ENCODE peak calls at places on chromosomes 1 and 21, in seven cellular contexts. B, U, O, L, Q, I and H are unnamed samples.

GRCh38 chr1:28578696-28579218 is 13.3 kb upstream of the RAB42 start:
- DNase-seq in B (no peak), U (peak), O (no peak), L (no peak), Q (no peak), I (no peak), H (no peak)

GRCh38 chr1:200290010-200290685 is 119.7 kb downstream of the ZNF281 start:
- DNase-seq in B (no peak), U (peak), O (peak), L (no peak), Q (peak), I (peak), H (no peak)

GRCh38 chr1:90718411-90719320 is 1.6 kb upstream of the BARHL2 start:
- DNase-seq in B (no peak), U (no peak), O (peak), L (no peak), Q (no peak), I (no peak), H (no peak)

GRCh38 chr21:39484711-39485264 is 33.0 kb downstream of the SH3BGR start:
- DNase-seq in B (no peak), U (no peak), O (no peak), L (no peak), Q (no peak), I (no peak), H (peak)

GRCh38 chr1:93976711-93977328 is 67.6 kb upstream of the GCLM start:
- DNase-seq in B (no peak), U (no peak), O (no peak), L (no peak), Q (no peak), I (no peak), H (no peak)

GRCh38 chr1:185155600-185156320 is 993 bp downstream of the TRMT1L start:
- DNase-seq in B (no peak), U (no peak), O (no peak), L (peak), Q (no peak), I (no peak), H (peak)

GRCh38 chr1:4771721-4772120 is 117.3 kb downstream of the AJAP1 start:
- DNase-seq in B (no peak), U (no peak), O (no peak), L (no peak), Q (no peak), I (no peak), H (no peak)

GRCh38 chr1:3496916-3497315 is 42.5 kb downstream of the ARHGEF16 start:
- DNase-seq in B (no peak), U (no peak), O (no peak), L (no peak), Q (no peak), I (no peak), H (no peak)

GRCh38 chr1:44501022-44501910 is 96.2 kb downstream of the RNF220 start:
- DNase-seq in B (no peak), U (no peak), O (no peak), L (no peak), Q (no peak), I (peak), H (no peak)

GRCh38 chr1:31498376-31499040 is 77.8 kb upstream of the TINAGL1 start:
- DNase-seq in B (no peak), U (no peak), O (no peak), L (no peak), Q (no peak), I (no peak), H (no peak)

GRCh38 chr1:230313453-230314141 is 112.5 kb downstream of the PGBD5 start:
- DNase-seq in B (no peak), U (no peak), O (no peak), L (no peak), Q (no peak), I (no peak), H (no peak)

GRCh38 chr21:25039461-25040380 is 567.6 kb downstream of the MRPL39 start:
- DNase-seq in B (no peak), U (no peak), O (no peak), L (peak), Q (no peak), I (no peak), H (no peak)

GRCh38 chr1:34617717-34618116 is 137.1 kb upstream of the GJB5 start:
- DNase-seq in B (no peak), U (no peak), O (no peak), L (no peak), Q (no peak), I (no peak), H (no peak)

GRCh38 chr1:5990913-5991783 is 1.1 kb downstream of the NPHP4 start:
- DNase-seq in B (no peak), U (peak), O (peak), L (no peak), Q (no peak), I (no peak), H (peak)

GRCh38 chr21:38474124-38474523 is 24.2 kb downstream of the ERG start:
- DNase-seq in B (no peak), U (no peak), O (no peak), L (no peak), Q (no peak), I (no peak), H (no peak)

GRCh38 chr1:209389258-209389657 is 194.3 kb upstream of the CAMK1G start:
- DNase-seq in B (no peak), U (no peak), O (no peak), L (no peak), Q (peak), I (no peak), H (no peak)

GRCh38 chr1:109547412-109548320 is 749 bp upstream of the GNAI3 start:
- DNase-seq in B (no peak), U (peak), O (no peak), L (no peak), Q (no peak), I (no peak), H (no peak)

GRCh38 chr21:43339668-43340067 is 87.3 kb downstream of the SIK1 start:
- DNase-seq in B (no peak), U (no peak), O (no peak), L (no peak), Q (no peak), I (no peak), H (no peak)

GRCh38 chr1:158527190-158527815 is 26.9 kb downstream of the OR6Y1 start:
- DNase-seq in B (no peak), U (no peak), O (peak), L (no peak), Q (no peak), I (peak), H (no peak)

GRCh38 chr1:51664412-51665240 is 47.7 kb downstream of the OSBPL9 start:
- DNase-seq in B (no peak), U (no peak), O (no peak), L (no peak), Q (no peak), I (no peak), H (no peak)

GRCh38 chr1:41981796-41982195 is 63.1 kb upstream of the HIVEP3 start:
- DNase-seq in B (no peak), U (no peak), O (no peak), L (no peak), Q (no peak), I (no peak), H (no peak)

GRCh38 chr1:41978986-41979385 is 60.3 kb upstream of the HIVEP3 start:
- DNase-seq in B (no peak), U (no peak), O (no peak), L (no peak), Q (no peak), I (no peak), H (no peak)

GRCh38 chr1:41983451-41983850 is 64.7 kb upstream of the HIVEP3 start:
- DNase-seq in B (no peak), U (no peak), O (no peak), L (no peak), Q (no peak), I (no peak), H (no peak)

GRCh38 chr1:41977329-41977728 is 58.6 kb upstream of the HIVEP3 start:
- DNase-seq in B (no peak), U (no peak), O (no peak), L (no peak), Q (no peak), I (no peak), H (no peak)

GRCh38 chr1:41980872-41981653 is 62.3 kb upstream of the HIVEP3 start:
- DNase-seq in B (no peak), U (no peak), O (no peak), L (no peak), Q (no peak), I (no peak), H (no peak)
- TF ChIP-seq JUND in B (no peak), U (no peak), O (no peak), L (no peak), Q (no peak), I (no peak), H (no peak)

DNA sequence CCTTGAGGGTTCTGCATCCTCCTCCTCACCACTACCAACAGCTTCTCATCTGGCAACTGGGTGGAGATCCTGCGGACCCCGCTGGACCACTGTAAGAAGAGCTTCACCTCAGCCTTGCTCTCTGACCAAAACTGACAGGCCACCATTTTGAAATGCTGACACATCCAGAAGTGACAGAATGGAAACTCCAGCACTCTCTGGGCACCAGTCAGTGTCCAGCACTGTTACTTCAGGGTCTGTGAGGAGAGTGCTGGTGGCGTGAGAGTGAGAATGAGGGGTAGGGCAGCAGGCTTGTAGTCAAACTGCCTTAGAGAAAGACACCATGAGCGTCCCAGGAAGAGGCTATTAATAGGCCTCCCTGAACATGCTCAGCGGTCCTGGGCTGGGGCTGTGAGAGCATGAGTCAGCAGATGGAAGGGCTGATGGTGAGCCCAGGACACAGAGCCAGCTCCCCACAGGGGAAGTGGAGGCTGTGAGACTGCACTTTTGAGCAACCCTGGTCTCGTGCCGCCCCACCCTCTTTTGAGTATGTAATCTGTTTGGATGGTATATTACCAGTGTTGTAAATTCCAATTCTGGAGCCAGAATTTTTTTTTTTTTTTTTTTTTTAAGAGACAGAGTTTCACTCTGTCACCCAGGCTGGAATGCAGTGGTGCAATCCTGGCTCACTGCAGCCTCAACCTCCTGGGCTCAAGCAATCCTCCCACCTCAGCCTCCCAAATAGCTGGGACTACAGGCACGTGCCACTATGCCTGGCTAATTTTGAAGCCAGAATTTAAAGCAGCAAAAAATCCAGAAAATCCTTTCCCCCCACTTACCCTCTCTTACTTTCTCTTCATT is 34.4 kb upstream of the SLC30A1 start:
- DNase-seq in B (no peak), U (peak), O (no peak), L (no peak), Q (no peak), I (peak), H (no peak)
- TF ChIP-seq JUND in B (no peak), U (peak), O (no peak), L (no peak), Q (no peak), I (no peak), H (no peak)

GRCh38 chr21:44996983-44997936 is 57.4 kb downstream of the SLX9 start:
- DNase-seq in B (no peak), U (no peak), O (no peak), L (no peak), Q (no peak), I (no peak), H (no peak)
- TF ChIP-seq JUND in B (no peak), U (no peak), O (no peak), L (no peak), Q (no peak), I (no peak), H (no peak)

GRCh38 chr21:32806810-32807386 is 35.3 kb upstream of the PAXBP1 start:
- DNase-seq in B (no peak), U (no peak), O (no peak), L (no peak), Q (no peak), I (no peak), H (no peak)
- TF ChIP-seq JUND in B (no peak), U (no peak), O (no peak), L (no peak), Q (no peak), I (no peak), H (no peak)

GRCh38 chr1:100810360-100810759 is 84.3 kb downstream of the EXTL2 start:
- DNase-seq in B (no peak), U (no peak), O (no peak), L (no peak), Q (no peak), I (no peak), H (no peak)
- TF ChIP-seq JUND in B (no peak), U (peak), O (peak), L (no peak), Q (no peak), I (no peak), H (no peak)